ENCODE peak calls at places on chromosomes 1 and 21, in eight cellular contexts. Z, F, L, D, O, G, V and H are unnamed samples.

GRCh38 chr1:232280910-232281309 is 349.0 kb downstream of the SIPA1L2 start:
- DNase-seq in Z (no peak), F (no peak), L (no peak), D (no peak), O (no peak), G (no peak), V (no peak), H (no peak)

GRCh38 chr1:169595764-169596711 is 9.8 kb upstream of the F5 start:
- DNase-seq in Z (peak), F (peak), L (no peak), D (peak), O (no peak), G (peak), V (peak), H (no peak)

GRCh38 chr1:113677250-113678158 is 81.8 kb downstream of the PHTF1 start:
- DNase-seq in Z (peak), F (peak), L (peak), D (peak), O (no peak), G (no peak), V (peak), H (no peak)

GRCh38 chr1:39076127-39076798 is 50.1 kb downstream of the NDUFS5 start:
- DNase-seq in Z (peak), F (peak), L (no peak), D (no peak), O (no peak), G (no peak), V (peak), H (peak)

GRCh38 chr1:211393203-211393602 is 66.6 kb downstream of the TRAF5 start:
- DNase-seq in Z (no peak), F (no peak), L (no peak), D (no peak), O (no peak), G (no peak), V (no peak), H (no peak)

GRCh38 chr1:155455588-155456195 is 106.9 kb downstream of the ASH1L start:
- DNase-seq in Z (no peak), F (no peak), L (no peak), D (no peak), O (no peak), G (no peak), V (no peak), H (no peak)

GRCh38 chr1:237913345-237913744 is 22.6 kb upstream of the ZP4 start:
- DNase-seq in Z (no peak), F (no peak), L (no peak), D (no peak), O (no peak), G (no peak), V (peak), H (no peak)

GRCh38 chr1:207619833-207620572 is 24.9 kb upstream of the CR1L start:
- DNase-seq in Z (peak), F (peak), L (peak), D (peak), O (peak), G (no peak), V (peak), H (no peak)

GRCh38 chr1:13702425-13703127 is 2.6 kb downstream of the PRDM2 start:
- DNase-seq in Z (no peak), F (no peak), L (peak), D (no peak), O (peak), G (no peak), V (no peak), H (no peak)

GRCh38 chr1:57711326-57711725 is 287.5 kb upstream of the DAB1 start:
- DNase-seq in Z (no peak), F (peak), L (no peak), D (no peak), O (no peak), G (no peak), V (no peak), H (no peak)

GRCh38 chr1:40039757-40040510 is 595 bp upstream of the CAP1 start:
- DNase-seq in Z (peak), F (peak), L (peak), D (peak), O (peak), G (peak), V (peak), H (peak)

GRCh38 chr1:33347650-33347992 is 26.7 kb upstream of the A3GALT2 start:
- DNase-seq in Z (peak), F (peak), L (no peak), D (no peak), O (no peak), G (no peak), V (peak), H (no peak)

GRCh38 chr1:97340951-97341350 is 579.9 kb downstream of the DPYD start:
- DNase-seq in Z (peak), F (peak), L (no peak), D (no peak), O (no peak), G (no peak), V (peak), H (no peak)

GRCh38 chr1:220565670-220566069 is 37.7 kb downstream of the MARK1 start:
- DNase-seq in Z (no peak), F (no peak), L (no peak), D (no peak), O (no peak), G (no peak), V (no peak), H (no peak)

GRCh38 chr1:115112496-115113375 is 23.4 kb upstream of the TSPAN2 start:
- DNase-seq in Z (no peak), F (no peak), L (peak), D (peak), O (peak), G (peak), V (peak), H (no peak)

GRCh38 chr1:202304370-202304769 is 37.4 kb downstream of the UBE2T start:
- DNase-seq in Z (no peak), F (no peak), L (no peak), D (no peak), O (no peak), G (no peak), V (no peak), H (no peak)

GRCh38 chr1:88800382-88801051 is 90.8 kb downstream of the GTF2B start:
- DNase-seq in Z (peak), F (no peak), L (peak), D (peak), O (no peak), G (no peak), V (peak), H (no peak)

GRCh38 chr1:179929955-179930798 is 24.4 kb upstream of the CEP350 start:
- DNase-seq in Z (no peak), F (no peak), L (no peak), D (no peak), O (no peak), G (no peak), V (no peak), H (no peak)

GRCh38 chr1:81597720-81598426 is 202.9 kb upstream of the ADGRL2 start:
- DNase-seq in Z (no peak), F (no peak), L (no peak), D (no peak), O (no peak), G (no peak), V (no peak), H (no peak)

GRCh38 chr1:46506470-46507219 is 17.0 kb downstream of the DMBX1 start:
- DNase-seq in Z (no peak), F (peak), L (no peak), D (no peak), O (no peak), G (no peak), V (no peak), H (no peak)

GRCh38 chr21:32974653-32975052 is 51.1 kb upstream of the OLIG2 start:
- DNase-seq in Z (no peak), F (no peak), L (no peak), D (no peak), O (no peak), G (no peak), V (no peak), H (no peak)

GRCh38 chr1:60541831-60542532 is 468.4 kb upstream of the C1orf87 start:
- DNase-seq in Z (no peak), F (no peak), L (no peak), D (no peak), O (no peak), G (no peak), V (no peak), H (no peak)

GRCh38 chr1:195899762-195900352 is 708.4 kb downstream of the KCNT2 start:
- DNase-seq in Z (peak), F (peak), L (no peak), D (no peak), O (no peak), G (no peak), V (peak), H (no peak)

GRCh38 chr1:204819495-204819894 is 51.2 kb upstream of the NFASC start:
- DNase-seq in Z (no peak), F (peak), L (no peak), D (no peak), O (no peak), G (no peak), V (peak), H (no peak)

GRCh38 chr1:107559881-107560280 is 405.1 kb downstream of the VAV3 start:
- DNase-seq in Z (no peak), F (peak), L (no peak), D (no peak), O (no peak), G (no peak), V (peak), H (no peak)

GRCh38 chr1:6770727-6771567 is 14.3 kb upstream of the CAMTA1 start:
- DNase-seq in Z (peak), F (peak), L (peak), D (no peak), O (no peak), G (no peak), V (peak), H (no peak)

GRCh38 chr1:108732398-108732797 is 14.1 kb upstream of the STXBP3 start:
- DNase-seq in Z (no peak), F (no peak), L (no peak), D (no peak), O (no peak), G (no peak), V (peak), H (no peak)

GRCh38 chr1:10320336-10320735 is 78.5 kb upstream of the PGD start:
- DNase-seq in Z (no peak), F (no peak), L (no peak), D (no peak), O (no peak), G (no peak), V (no peak), H (no peak)
- TF ChIP-seq CTCF in Z (no peak), F (no peak), L (no peak), D (no peak), O (no peak), G (no peak), V (no peak), H (no peak)

DNA sequence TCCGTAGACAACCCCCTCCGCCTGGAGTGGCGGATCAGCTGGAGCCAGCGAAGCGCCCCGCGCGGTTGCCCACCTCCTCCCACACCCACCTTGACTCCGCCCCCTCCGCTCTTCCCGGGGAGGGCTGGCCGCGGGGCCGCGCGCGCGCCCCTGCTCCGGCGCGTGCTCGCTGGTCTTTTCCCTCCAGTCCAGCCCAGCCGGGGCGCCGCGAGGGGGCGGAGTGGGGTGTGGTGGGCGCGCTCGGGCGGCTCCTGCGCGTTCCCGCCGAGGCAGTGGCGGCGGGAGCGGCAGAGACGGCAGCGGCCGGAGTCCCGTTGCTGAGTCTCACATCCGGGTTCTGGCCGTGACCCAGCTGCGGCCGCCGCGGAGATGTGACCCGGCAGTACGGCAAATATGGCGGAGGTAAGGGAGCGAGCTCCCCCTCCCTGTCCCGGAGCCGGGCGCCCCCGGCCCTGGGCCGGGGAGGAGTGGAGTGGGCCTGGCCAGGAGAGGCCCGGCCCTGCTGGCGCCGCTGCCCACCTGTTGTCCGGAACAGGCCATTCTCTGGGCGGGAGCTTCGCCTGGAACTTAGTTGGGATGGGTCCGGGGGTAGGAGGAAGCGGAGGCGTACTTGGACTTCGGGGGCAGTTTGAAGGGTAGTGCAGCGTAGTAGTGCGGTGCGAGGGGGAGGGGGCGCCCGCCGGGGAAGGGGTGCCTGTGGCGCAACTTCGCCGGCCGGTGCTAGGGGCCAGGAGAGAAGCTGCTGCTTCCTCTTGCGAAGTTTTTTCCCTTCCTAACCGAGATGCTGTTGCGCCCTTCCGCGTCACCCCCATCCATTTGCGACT is 5.4 kb downstream of the MIER1 start:
- DNase-seq in Z (peak), F (peak), L (peak), D (peak), O (peak), G (peak), V (peak), H (peak)
- TF ChIP-seq CTCF in Z (peak), F (no peak), L (peak), D (peak), O (no peak), G (peak), V (peak), H (peak)

GRCh38 chr1:216114180-216114579 is 309.1 kb downstream of the USH2A start:
- DNase-seq in Z (no peak), F (no peak), L (no peak), D (no peak), O (no peak), G (no peak), V (no peak), H (no peak)

GRCh38 chr1:216111842-216112241 is 311.4 kb downstream of the USH2A start:
- DNase-seq in Z (no peak), F (no peak), L (no peak), D (no peak), O (no peak), G (no peak), V (peak), H (no peak)
- TF ChIP-seq CTCF in Z (peak), F (no peak), L (peak), D (peak), O (no peak), G (no peak), V (peak), H (peak)

DNA sequence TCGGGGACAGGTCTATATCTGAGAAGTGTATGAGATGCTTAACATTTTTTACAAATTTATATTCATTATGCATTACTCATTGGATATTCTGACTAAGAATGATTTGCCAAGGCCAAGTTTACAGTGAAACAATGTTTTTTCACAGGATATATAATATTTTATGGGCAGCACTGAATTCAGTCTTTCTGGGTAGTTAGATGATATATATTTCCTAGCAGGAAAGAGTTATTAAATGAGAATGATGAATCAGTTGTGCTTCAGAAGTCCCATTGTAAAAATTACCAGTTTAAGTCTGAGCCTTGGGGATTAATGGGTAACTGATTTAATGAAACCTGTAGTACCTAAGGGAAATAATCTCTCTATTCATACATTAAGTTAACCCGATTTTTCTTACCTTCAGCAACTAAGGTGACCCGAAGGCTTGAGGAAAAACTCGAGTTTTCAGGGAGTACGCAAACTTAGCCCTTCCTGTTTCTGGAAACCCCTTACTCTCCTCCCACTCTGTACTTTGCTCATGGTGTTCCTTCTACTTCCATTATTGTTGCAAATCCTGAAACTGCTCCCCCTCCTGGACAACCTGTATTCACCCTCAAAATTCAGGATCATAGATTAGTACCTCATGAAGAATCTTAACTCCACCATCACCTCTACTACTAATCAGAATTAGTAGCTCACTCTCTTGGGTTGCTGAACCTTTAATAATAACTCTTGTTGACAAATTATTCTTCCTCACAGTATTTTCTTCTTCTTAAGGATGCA is 135.1 kb downstream of the AK5 start:
- DNase-seq in Z (no peak), F (no peak), L (peak), D (peak), O (no peak), G (no peak), V (peak), H (no peak)
- TF ChIP-seq CTCF in Z (peak), F (peak), L (peak), D (peak), O (no peak), G (peak), V (peak), H (peak)

GRCh38 chr21:44911384-44912157 is 9.1 kb downstream of the ITGB2 start:
- DNase-seq in Z (no peak), F (peak), L (peak), D (peak), O (no peak), G (no peak), V (peak), H (no peak)
- TF ChIP-seq CTCF in Z (peak), F (peak), L (peak), D (peak), O (no peak), G (no peak), V (peak), H (no peak)

GRCh38 chr1:161201828-161202712 is at the start of gene NDUFS2:
- DNase-seq in Z (peak), F (peak), L (peak), D (peak), O (peak), G (peak), V (peak), H (peak)
- TF ChIP-seq CTCF in Z (no peak), F (no peak), L (peak), D (peak), O (no peak), G (peak), V (peak), H (peak)